ENCODE peak calls at places on chromosome 18, in four cellular contexts. T is A549; H is activated T-cell treated with anti-CD3 and anti-CD28 coated beads, Interleukin-2, amount 50 U/mL, for 4 hours; E is stimulated activated naive CD8-positive, alpha-beta T cell treated with anti-CD3 and anti-CD28 coated beads, Interleukin-15, amount 100 ng/mL, for 72 hours. X is an unnamed sample.

GRCh38 chr18:37584217-37584616 is 18.6 kb upstream of the CELF4 start:
- ATAC-seq in T (no peak), H (no peak), E (no peak), X (no peak)

GRCh38 chr18:48997985-48998831 is 47.4 kb upstream of the SMAD7 start:
- ATAC-seq in T (peak; percentile 82), H (no peak), E (no peak), X (peak; percentile 31)

GRCh38 chr18:58697131-58697530 is 25.9 kb downstream of the MALT1 start:
- ATAC-seq in T (no peak), H (peak; percentile 33), E (peak; percentile 61), X (no peak)

GRCh38 chr18:13888317-13888716 is 27.0 kb downstream of the MC2R start:
- ATAC-seq in T (no peak), H (no peak), E (no peak), X (no peak)

GRCh38 chr18:45066210-45066609 is 385.5 kb downstream of the SETBP1 start:
- ATAC-seq in T (no peak), H (no peak), E (no peak), X (no peak)

GRCh38 chr18:64337673-64338072 is 188.8 kb upstream of the LINC00305 start:
- ATAC-seq in T (no peak), H (no peak), E (no peak), X (no peak)

GRCh38 chr18:35923939-35924338 is 48.5 kb upstream of the RMP24 start:
- ATAC-seq in T (no peak), H (no peak), E (no peak), X (no peak)

GRCh38 chr18:47863041-47863440 is 67.4 kb downstream of the SMAD2 start:
- ATAC-seq in T (no peak), H (no peak), E (no peak), X (no peak)

GRCh38 chr18:24209558-24209957 is 70.7 kb downstream of the CABYR start:
- ATAC-seq in T (no peak), H (no peak), E (no peak), X (no peak)

GRCh38 chr18:13271512-13271911 is 53.0 kb downstream of the LDLRAD4 start:
- ATAC-seq in T (no peak), H (no peak), E (no peak), X (no peak)

GRCh38 chr18:26044807-26045206 is 45.6 kb downstream of the SS18 start:
- ATAC-seq in T (no peak), H (no peak), E (no peak), X (no peak)

GRCh38 chr18:54945726-54946125 is 13.5 kb downstream of the CCDC68 start:
- ATAC-seq in T (no peak), H (no peak), E (no peak), X (no peak)

GRCh38 chr18:21110667-21111350 is 804 bp downstream of the ROCK1 start:
- ATAC-seq in T (peak; percentile 20), H (peak; percentile 37), E (peak; percentile 59), X (peak; percentile 27)

GRCh38 chr18:52426041-52426440 is 86.0 kb downstream of the DCC start:
- ATAC-seq in T (no peak), H (no peak), E (no peak), X (no peak)

GRCh38 chr18:28158083-28158581 is 18.8 kb downstream of the CDH2 start:
- ATAC-seq in T (no peak), H (no peak), E (no peak), X (no peak)

GRCh38 chr18:26074256-26074655 is 16.2 kb downstream of the SS18 start:
- ATAC-seq in T (no peak), H (no peak), E (no peak), X (no peak)

GRCh38 chr18:55732227-55733106 is 144.5 kb upstream of the TCF4 start:
- ATAC-seq in T (no peak), H (no peak), E (no peak), X (no peak)

GRCh38 chr18:50675043-50675442 is 115.2 kb downstream of the MAPK4 start:
- ATAC-seq in T (no peak), H (no peak), E (no peak), X (no peak)

GRCh38 chr18:63829886-63830285 is 54.7 kb downstream of the SERPINB7 start:
- ATAC-seq in T (no peak), H (no peak), E (no peak), X (no peak)

GRCh38 chr18:61764381-61764780 is 128.4 kb downstream of the RNF152 start:
- ATAC-seq in T (no peak), H (peak; percentile 76), E (peak; percentile 93), X (no peak)

GRCh38 chr18:47871288-47871687 is 59.2 kb downstream of the SMAD2 start:
- ATAC-seq in T (no peak), H (no peak), E (no peak), X (no peak)

GRCh38 chr18:54159916-54160315 is 64.6 kb downstream of the MBD2 start:
- ATAC-seq in T (no peak), H (no peak), E (no peak), X (no peak)

X was measured in esophagus mucosa.